ENCODE peak calls at places on chromosomes 2 and 18, in ten cellular contexts. S is RWPE1; R is endothelial cell; G is NCI-H345; U is lung microvascular endothelial cell; V is activated CD8-positive, alpha-beta memory T cell treated with anti-CD3 and anti-CD28 coated beads, Interleukin-2, amount 50 U/mL, for 48 hours; D is BE2C; O is DMS53; W is cardiac fibroblast; K is M059J. Y is an unnamed sample.

GRCh38 chr2:1150724-1151511 is 200.3 kb downstream of the SNTG2 start:
- DNase-seq in S (no peak), U (no peak), V (no peak), K (no peak), O (no peak), W (no peak), R (no peak), G (no peak), D (no peak), Y (no peak)

GRCh38 chr18:54255141-54255540 is 14.2 kb upstream of the POLI start:
- DNase-seq in V (no peak), U (no peak), R (no peak), G (no peak), O (peak), K (no peak), W (no peak), S (no peak), D (no peak), Y (no peak)

GRCh38 chr2:70089220-70089945 is 2.1 kb downstream of the PCBP1 start:
- DNase-seq in W (peak), R (peak), D (peak), K (peak), U (peak), V (peak), O (peak), S (no peak), G (peak), Y (no peak)

GRCh38 chr2:8006626-8007025 is 675.2 kb upstream of the ID2 start:
- DNase-seq in W (no peak), S (no peak), O (no peak), V (no peak), K (no peak), U (no peak), G (no peak), D (no peak), R (no peak), Y (no peak)

GRCh38 chr2:69154031-69154430 is 141.1 kb downstream of the ANTXR1 start:
- DNase-seq in G (no peak), W (peak), D (no peak), K (peak), U (peak), V (no peak), R (no peak), O (no peak), S (no peak), Y (no peak)

GRCh38 chr18:70337139-70337972 is 48.5 kb downstream of the SOCS6 start:
- DNase-seq in W (peak), S (peak), K (peak), O (peak), G (no peak), R (no peak), U (peak), V (no peak), D (peak), Y (no peak)

GRCh38 chr2:54614815-54615214 is 108.6 kb upstream of the EML6 start:
- DNase-seq in K (no peak), D (no peak), S (no peak), W (no peak), U (no peak), R (no peak), V (no peak), G (no peak), O (no peak), Y (no peak)

GRCh38 chr18:2050702-2051201 is 520.6 kb downstream of the METTL4 start:
- DNase-seq in R (no peak), W (no peak), V (no peak), S (peak), G (no peak), O (peak), D (no peak), K (peak), U (no peak), Y (no peak)

GRCh38 chr2:157838442-157839161 is 37.5 kb downstream of the ACVR1 start:
- DNase-seq in K (peak), G (peak), W (peak), D (peak), R (no peak), S (peak), O (peak), U (peak), V (no peak), Y (peak)

GRCh38 chr2:213934560-213934959 is 476.3 kb upstream of the VWC2L start:
- DNase-seq in V (no peak), U (peak), O (peak), G (no peak), D (peak), S (peak), R (peak), K (peak), W (peak), Y (no peak)

GRCh38 chr2:46873632-46874068 is 42.0 kb downstream of the MCFD2 start:
- DNase-seq in W (peak), V (peak), K (peak), G (no peak), D (peak), O (peak), S (peak), R (no peak), U (peak), Y (no peak)

GRCh38 chr18:26091047-26091630 is 726 bp upstream of the SS18 start:
- DNase-seq in D (no peak), V (no peak), U (peak), W (no peak), S (peak), G (peak), R (no peak), K (peak), O (peak), Y (no peak)